ENCODE peak calls at places on chromosomes 16 and 17, in seven cellular contexts. U is psoas muscle; I is activated CD4-positive, alpha-beta T cell treated with anti-CD3 and anti-CD28 coated beads, Interleukin-2, amount 10 ng/mL, durations not matched to agents 7 days and 5 days; J is HL-60; Y is left ventricle myocardium superior; V is head of caudate nucleus; C is H54. Z is an unnamed sample.

GRCh38 chr17:43316522-43317142 is 82.2 kb upstream of the ARL4D start:
- DNase-seq in U (no peak), I (peak; percentile 31), J (peak; percentile 38), Y (no peak), V (no peak), C (no peak), Z (no peak)

GRCh38 chr17:39927928-39928867 is 666 bp downstream of the LRRC3C start:
- DNase-seq in U (peak; percentile 59), I (no peak), J (no peak), Y (peak; percentile 71), V (peak; percentile 14), C (no peak), Z (peak; percentile 3)

GRCh38 chr16:64982581-64982980 is 139.3 kb downstream of the CDH11 start:
- DNase-seq in U (no peak), I (no peak), J (no peak), Y (no peak), V (no peak), C (no peak), Z (no peak)

GRCh38 chr16:3091551-3091950 is 7.5 kb downstream of the ZSCAN10 start:
- DNase-seq in U (no peak), I (no peak), J (no peak), Y (no peak), V (no peak), C (no peak), Z (no peak)

GRCh38 chr16:28181557-28181914 is 30.2 kb downstream of the XPO6 start:
- DNase-seq in U (peak; percentile 26), I (no peak), J (no peak), Y (no peak), V (no peak), C (peak; percentile 54), Z (peak; percentile 93)

GRCh38 chr17:79947351-79948031 is 88.2 kb downstream of the TBC1D16 start:
- DNase-seq in U (peak; percentile 13), I (no peak), J (no peak), Y (no peak), V (no peak), C (peak; percentile 55), Z (peak; percentile 56)

GRCh38 chr17:834136-834535 is 52.0 kb downstream of the MRM3 start:
- DNase-seq in U (no peak), I (no peak), J (no peak), Y (no peak), V (no peak), C (no peak), Z (no peak)

GRCh38 chr17:3963214-3964201 is 729 bp downstream of the ATP2A3 start:
- DNase-seq in U (no peak), I (peak; percentile 86), J (peak; percentile 87), Y (no peak), V (no peak), C (no peak), Z (no peak)

GRCh38 chr16:55501549-55502322 is 7.1 kb upstream of the LPCAT2 start:
- DNase-seq in U (no peak), I (no peak), J (no peak), Y (no peak), V (no peak), C (no peak), Z (no peak)

GRCh38 chr16:30049871-30050270 is 15.7 kb upstream of the ALDOA start:
- DNase-seq in U (no peak), I (no peak), J (no peak), Y (no peak), V (peak; percentile 76), C (no peak), Z (no peak)

GRCh38 chr16:22373662-22374310 is 633 bp downstream of the CDR2 start:
- DNase-seq in U (peak; percentile 62), I (peak; percentile 34), J (peak; percentile 31), Y (peak; percentile 75), V (peak; percentile 23), C (peak; percentile 13), Z (no peak)

GRCh38 chr16:10787304-10787703 is 31.3 kb downstream of the TVP23A start:
- DNase-seq in U (no peak), I (no peak), J (no peak), Y (no peak), V (no peak), C (no peak), Z (no peak)

GRCh38 chr17:73210002-73210678 is 17.3 kb downstream of the COG1 start:
- DNase-seq in U (no peak), I (no peak), J (no peak), Y (no peak), V (no peak), C (no peak), Z (no peak)

Z was measured in brain microvascular endothelial cell.